ENCODE peak calls at places on chromosomes 16 and 17, in four cellular contexts. V is AG04450, G is K562, H is glutamatergic neuron. Z is an unnamed sample.

GRCh38 chr16:50209548-50210265 is 56.6 kb downstream of the TENT4B start:
- DNase-seq in G (no peak), V (no peak), H (no peak), Z (no peak)

GRCh38 chr16:83530293-83530692 is 277.5 kb upstream of the HSBP1 start:
- DNase-seq in V (no peak), G (no peak), H (no peak), Z (no peak)

GRCh38 chr17:59355695-59356323 is 24.4 kb downstream of the YPEL2 start:
- DNase-seq in H (no peak), G (no peak), V (no peak), Z (no peak)

GRCh38 chr16:12063435-12063834 is 86.9 kb downstream of the SNX29 start:
- DNase-seq in G (no peak), H (no peak), V (no peak), Z (no peak)

GRCh38 chr16:3092501-3092991 is 6.5 kb downstream of the ZSCAN10 start:
- DNase-seq in V (no peak), G (no peak), H (no peak), Z (peak)

GRCh38 chr16:85334718-85335583 is 222.7 kb upstream of the CIBAR2 start:
- DNase-seq in H (no peak), G (peak), V (no peak), Z (no peak)

GRCh38 chr16:49700222-49700927 is 155.5 kb downstream of the ZNF423 start:
- DNase-seq in H (peak), V (no peak), G (no peak), Z (no peak)

GRCh38 chr17:29205047-29205446 is 24.8 kb upstream of the MYO18A start:
- DNase-seq in V (no peak), G (no peak), H (no peak), Z (no peak)

GRCh38 chr17:16923904-16924700 is 47.8 kb downstream of the TNFRSF13B start:
- DNase-seq in G (no peak), V (no peak), H (no peak), Z (no peak)

GRCh38 chr17:44438634-44439033 is 49.2 kb upstream of the ITGA2B start:
- DNase-seq in G (no peak), H (no peak), V (no peak), Z (no peak)

GRCh38 chr16:15055141-15056053 is 477 bp downstream of the NTAN1 start:
- DNase-seq in G (peak), V (no peak), H (no peak), Z (peak)

GRCh38 chr17:50094243-50094752 is 853 bp upstream of the PDK2 start:
- DNase-seq in G (peak), H (peak), V (peak), Z (peak)

GRCh38 chr17:75087558-75088453 is at the start of gene SLC16A5:
- DNase-seq in V (no peak), H (peak), G (peak), Z (peak)

GRCh38 chr17:6163632-6164319 is 93.6 kb downstream of the WSCD1 start:
- DNase-seq in H (no peak), V (no peak), G (no peak), Z (no peak)

GRCh38 chr17:61144137-61144536 is 255.5 kb upstream of the TBX2 start:
- DNase-seq in H (no peak), V (no peak), G (no peak), Z (no peak)

GRCh38 chr16:55035037-55035436 is 104.4 kb downstream of the IRX5 start:
- DNase-seq in G (peak), H (peak), V (no peak), Z (peak)

GRCh38 chr16:89695875-89696597 is 5.5 kb downstream of the SPATA2L start:
- DNase-seq in V (no peak), H (no peak), G (no peak), Z (no peak)

GRCh38 chr16:14095883-14096551 is 24.9 kb downstream of the MRTFB start:
- DNase-seq in V (no peak), G (no peak), H (no peak), Z (no peak)

GRCh38 chr16:77993111-77993571 is 29.2 kb upstream of the CLEC3A start:
- DNase-seq in V (peak), H (no peak), G (no peak), Z (no peak)

GRCh38 chr17:80920406-80920805 is 71.2 kb upstream of the CHMP6 start:
- DNase-seq in G (no peak), V (no peak), H (no peak), Z (no peak)

GRCh38 chr17:82914375-82914774 is 74.6 kb upstream of the ZNF750 start:
- DNase-seq in H (no peak), G (no peak), V (no peak), Z (no peak)
- TF ChIP-seq CTCF in H (no peak), G (no peak), V (peak), Z (peak)

GRCh38 chr16:67016143-67016542 is 12.8 kb upstream of the CBFB start:
- DNase-seq in H (no peak), G (no peak), V (no peak), Z (no peak)

GRCh38 chr16:67016681-67017450 is 12.1 kb upstream of the CBFB start:
- DNase-seq in G (no peak), V (no peak), H (no peak), Z (no peak)

GRCh38 chr16:67013823-67014640 is 14.9 kb upstream of the CBFB start:
- DNase-seq in H (peak), G (peak), V (no peak), Z (peak)

GRCh38 chr16:67014641-67015315 is 14.2 kb upstream of the CBFB start:
- DNase-seq in H (no peak), G (no peak), V (no peak), Z (no peak)

DNA sequence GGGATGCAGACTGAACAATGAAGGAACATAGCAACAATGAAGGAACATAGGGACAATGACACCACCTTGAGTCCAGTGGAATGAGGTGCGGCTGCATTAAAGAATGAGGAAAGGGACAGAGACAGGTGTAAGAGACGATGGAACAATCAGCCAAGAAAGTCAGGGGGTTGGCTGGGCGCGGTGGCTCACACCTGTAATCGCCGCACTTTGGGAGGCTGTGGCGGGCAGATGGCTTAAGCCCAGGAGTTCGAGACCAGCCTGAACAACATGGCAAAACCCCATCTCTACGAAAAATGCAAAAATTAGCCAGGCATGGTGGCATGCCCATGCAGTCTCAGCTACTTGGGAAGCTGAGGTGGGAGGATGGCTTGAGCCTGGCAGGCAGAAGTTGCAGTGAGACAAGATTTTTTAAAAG is 13.6 kb upstream of the CBFB start:
- DNase-seq in V (no peak), G (no peak), H (no peak), Z (no peak)
- TF ChIP-seq CTCF in V (no peak), G (peak), H (no peak), Z (peak)

GRCh38 chr17:73341350-73342056 is 29.7 kb upstream of the CDC42EP4 start:
- DNase-seq in H (no peak), V (no peak), G (no peak), Z (no peak)

GRCh38 chr17:73342057-73342522 is 30.3 kb upstream of the CDC42EP4 start:
- DNase-seq in H (peak), V (no peak), G (no peak), Z (no peak)

GRCh38 chr17:73343168-73343634 is 31.4 kb upstream of the CDC42EP4 start:
- DNase-seq in V (peak), G (no peak), H (peak), Z (no peak)

GRCh38 chr17:73343739-73344454 is 32.1 kb upstream of the CDC42EP4 start:
- DNase-seq in H (peak), G (no peak), V (no peak), Z (no peak)

GRCh38 chr17:73342549-73343167 is 30.9 kb upstream of the CDC42EP4 start:
- DNase-seq in V (no peak), H (no peak), G (no peak), Z (no peak)
- TF ChIP-seq CTCF in V (peak), H (no peak), G (no peak), Z (no peak)

DNA sequence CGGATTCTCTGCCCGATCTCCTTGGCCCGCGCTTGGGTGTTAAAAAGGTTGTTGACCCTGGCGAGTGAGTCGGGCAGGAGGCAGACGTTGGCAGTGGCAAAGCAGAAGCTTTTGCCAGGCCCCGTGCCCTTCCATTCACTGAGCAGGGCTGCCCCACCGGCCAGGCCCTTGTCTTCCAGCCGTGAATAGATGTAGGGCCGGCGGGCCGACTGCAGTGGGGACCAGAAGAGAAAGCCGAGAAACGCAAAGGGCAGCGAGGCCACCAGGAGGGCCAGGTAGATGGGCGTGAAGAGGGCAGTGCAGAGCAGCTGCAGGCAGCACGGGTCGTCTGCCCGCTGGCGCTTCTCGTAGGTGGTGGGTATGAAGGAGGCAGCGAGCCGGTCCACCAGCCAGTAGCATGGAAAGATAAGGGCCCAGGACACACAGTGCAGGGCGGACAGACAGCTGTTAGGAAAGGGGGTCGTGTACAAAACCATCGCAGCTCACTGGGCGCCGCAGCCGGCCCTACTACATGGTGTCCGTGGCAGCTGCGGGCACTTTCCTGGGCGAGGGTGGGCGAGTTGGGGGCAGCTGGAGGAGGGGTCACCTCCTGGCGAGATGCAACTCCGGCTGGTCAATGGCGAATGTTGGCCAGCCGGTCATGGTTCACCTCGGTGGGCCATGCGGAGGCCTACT is 61.0 kb downstream of the PRMT7 start:
- DNase-seq in V (no peak), H (no peak), G (no peak), Z (no peak)
- TF ChIP-seq CTCF in V (no peak), H (no peak), G (no peak), Z (no peak)

GRCh38 chr16:75420987-75421819 is 12.1 kb downstream of the CFDP1 start:
- DNase-seq in H (peak), G (peak), V (no peak), Z (no peak)

GRCh38 chr16:75421820-75422126 is 11.5 kb downstream of the CFDP1 start:
- DNase-seq in V (no peak), G (no peak), H (no peak), Z (no peak)

GRCh38 chr16:75429621-75430403 is 3.5 kb downstream of the CFDP1 start:
- DNase-seq in H (no peak), V (no peak), G (no peak), Z (no peak)

GRCh38 chr16:75424096-75424762 is 9.1 kb downstream of the CFDP1 start:
- DNase-seq in H (no peak), V (no peak), G (no peak), Z (no peak)
- TF ChIP-seq CTCF in H (no peak), V (no peak), G (no peak), Z (no peak)

DNA sequence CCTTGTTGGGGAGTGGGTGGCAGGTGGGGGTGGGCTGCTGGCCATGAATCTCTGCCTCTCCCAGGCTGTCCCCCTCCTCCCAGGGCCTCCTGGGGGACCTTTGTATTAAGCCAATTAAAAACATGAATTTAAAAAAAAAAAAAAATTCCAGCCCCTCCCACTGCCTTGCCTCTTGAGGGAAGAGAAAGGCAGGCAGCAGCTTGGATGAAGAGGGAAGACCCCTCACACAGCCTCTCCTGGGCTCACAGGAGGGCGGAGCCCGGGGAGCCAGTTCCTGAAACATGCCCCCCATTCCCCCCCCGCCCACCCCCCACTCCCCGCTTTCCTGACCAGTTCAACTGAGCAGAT is 1.8 kb upstream of the TCAP start:
- DNase-seq in H (no peak), V (no peak), G (no peak), Z (no peak)
- TF ChIP-seq CTCF in H (no peak), V (no peak), G (no peak), Z (no peak)

DNA sequence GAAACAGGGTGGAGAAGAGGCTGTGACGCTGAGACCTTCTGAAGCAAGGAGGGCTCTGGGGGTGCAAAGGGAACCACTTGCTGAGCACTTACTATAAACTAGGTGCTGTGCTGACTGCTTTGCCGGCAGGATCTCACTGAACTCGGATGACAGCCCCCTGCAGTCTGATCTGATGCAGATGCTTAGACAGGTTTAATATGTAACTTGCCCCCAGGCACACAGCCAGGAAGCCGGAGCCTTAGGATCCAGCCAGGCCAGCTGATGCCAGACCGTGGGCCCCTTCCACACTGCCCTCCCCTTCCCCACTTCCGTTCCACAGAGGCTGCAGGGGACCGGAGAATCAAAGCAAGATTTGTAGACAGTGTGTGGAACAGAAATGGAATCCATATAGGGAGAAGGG is 23.1 kb downstream of the SPACA3 start:
- DNase-seq in H (no peak), V (no peak), G (no peak), Z (no peak)
- TF ChIP-seq CTCF in H (no peak), V (no peak), G (no peak), Z (no peak)

GRCh38 chr16:61237804-61238485 is 798.3 kb downstream of the CDH8 start:
- DNase-seq in G (no peak), H (peak), V (no peak), Z (no peak)
- TF ChIP-seq CTCF in G (no peak), H (no peak), V (no peak), Z (no peak)

DNA sequence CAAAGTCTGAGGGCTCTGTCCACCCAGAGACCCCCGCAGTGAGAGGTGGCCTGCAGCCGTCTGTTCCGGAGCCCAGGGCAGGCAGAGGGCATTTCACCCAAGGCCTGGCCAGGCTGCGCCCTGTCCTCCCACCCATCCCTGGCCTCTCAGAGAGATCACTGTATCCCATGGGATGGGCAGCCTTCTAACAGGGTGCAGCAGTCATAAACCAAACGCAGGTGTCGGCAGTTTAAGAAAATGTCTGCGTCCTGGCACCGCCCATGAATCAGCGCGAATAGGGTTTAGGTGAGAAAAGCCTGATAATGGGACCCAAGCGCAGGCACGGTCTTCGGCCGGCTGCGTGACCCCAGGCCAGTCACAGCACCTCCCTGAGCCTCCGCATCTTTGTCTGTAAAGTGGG is 5.4 kb downstream of the CYBA start:
- DNase-seq in H (no peak), V (no peak), G (no peak), Z (no peak)
- TF ChIP-seq CTCF in H (no peak), V (no peak), G (no peak), Z (no peak)

DNA sequence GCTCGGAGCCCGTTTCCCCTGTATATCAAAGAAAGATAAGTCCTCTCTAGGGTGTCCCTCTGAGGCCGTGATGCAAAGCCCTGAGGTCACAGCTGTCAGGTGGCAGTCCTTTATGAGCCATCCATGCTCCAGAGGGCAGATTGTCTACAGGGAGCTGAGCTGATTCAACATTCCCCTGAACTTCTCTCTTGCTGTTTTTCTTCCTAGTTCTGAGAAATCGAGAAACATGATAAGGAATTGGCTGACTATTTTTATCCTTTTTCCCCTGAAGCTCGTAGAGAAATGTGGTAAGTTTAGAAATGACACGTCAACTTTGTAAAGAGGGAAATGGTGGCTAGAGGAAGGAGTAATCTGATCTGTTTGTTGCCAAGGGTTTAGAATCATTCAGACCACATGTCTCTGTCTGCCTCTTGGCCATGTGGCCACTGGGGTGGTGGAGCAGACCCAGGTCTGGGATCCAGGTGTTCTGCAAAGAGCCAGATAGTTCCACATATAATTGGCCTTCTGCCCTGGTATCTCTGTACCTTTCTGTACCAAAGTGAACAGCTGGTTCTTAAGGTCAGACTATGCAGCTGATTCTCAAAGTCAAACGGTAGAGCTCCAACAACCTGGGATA is 3.5 kb downstream of the CTNS start:
- DNase-seq in H (no peak), G (peak), V (no peak), Z (no peak)
- TF ChIP-seq CTCF in H (no peak), G (no peak), V (no peak), Z (no peak)